ENCODE peak calls at places on chromosomes 16 and 17, in four cellular contexts. Q is lower lobe of right lung, N is nephron progenitor cell, O is A673. D is an unnamed sample.

GRCh38 chr16:21663889-21664647 is at the start of gene OTOA:
- DNase-seq in Q (no peak), N (peak; percentile 34), O (no peak), D (no peak)

GRCh38 chr17:40121886-40122465 is at the start of gene MSL1:
- DNase-seq in O (peak; percentile 71), Q (peak; percentile 91), N (peak; percentile 92), D (peak; percentile 90)

GRCh38 chr16:84638195-84638806 is 10.0 kb upstream of the KLHL36 start:
- DNase-seq in Q (no peak), O (no peak), N (peak; percentile 47), D (no peak)

GRCh38 chr17:39027037-39027436 is 59.8 kb upstream of the FBXO47 start:
- DNase-seq in Q (peak; percentile 81), N (peak; percentile 58), O (peak; percentile 23), D (peak; percentile 75)

GRCh38 chr16:71937868-71938510 is 42.7 kb downstream of the IST1 start:
- DNase-seq in Q (no peak), N (no peak), O (no peak), D (no peak)

GRCh38 chr17:75684924-75685323 is 17.8 kb downstream of the SAP30BP start:
- DNase-seq in O (no peak), N (no peak), Q (peak; percentile 61), D (peak; percentile 64)

GRCh38 chr17:7755095-7755890 is 37.7 kb downstream of the DNAH2 start:
- DNase-seq in Q (no peak), O (no peak), N (no peak), D (peak; percentile 41)

GRCh38 chr17:30380643-30381419 is 2.1 kb downstream of the CPD start:
- DNase-seq in O (no peak), Q (no peak), N (no peak), D (no peak)

GRCh38 chr17:6981426-6981825 is 14.4 kb upstream of the ALOX12 start:
- DNase-seq in N (no peak), O (no peak), Q (no peak), D (no peak)

GRCh38 chr16:89431158-89431584 is 59.2 kb downstream of the ANKRD11 start:
- DNase-seq in N (no peak), O (no peak), Q (no peak), D (peak; percentile 74)

GRCh38 chr17:77893144-77894044 is 65.1 kb upstream of the TNRC6C start:
- DNase-seq in N (no peak), O (no peak), Q (no peak), D (no peak)

GRCh38 chr17:16301963-16302855 is 51.1 kb downstream of the CENPV start:
- DNase-seq in N (no peak), Q (no peak), O (no peak), D (no peak)

GRCh38 chr17:58416396-58416795 is 938 bp downstream of the RNF43 start:
- DNase-seq in O (no peak), N (no peak), Q (no peak), D (no peak)

GRCh38 chr17:58416937-58417299 is 416 bp downstream of the RNF43 start:
- DNase-seq in O (no peak), N (peak; percentile 6), Q (no peak), D (no peak)

GRCh38 chr17:58414596-58414997 is 2.7 kb downstream of the RNF43 start:
- DNase-seq in Q (no peak), N (no peak), O (no peak), D (no peak)

GRCh38 chr17:58413684-58414083 is 3.6 kb downstream of the RNF43 start:
- DNase-seq in O (no peak), Q (no peak), N (no peak), D (no peak)

DNA sequence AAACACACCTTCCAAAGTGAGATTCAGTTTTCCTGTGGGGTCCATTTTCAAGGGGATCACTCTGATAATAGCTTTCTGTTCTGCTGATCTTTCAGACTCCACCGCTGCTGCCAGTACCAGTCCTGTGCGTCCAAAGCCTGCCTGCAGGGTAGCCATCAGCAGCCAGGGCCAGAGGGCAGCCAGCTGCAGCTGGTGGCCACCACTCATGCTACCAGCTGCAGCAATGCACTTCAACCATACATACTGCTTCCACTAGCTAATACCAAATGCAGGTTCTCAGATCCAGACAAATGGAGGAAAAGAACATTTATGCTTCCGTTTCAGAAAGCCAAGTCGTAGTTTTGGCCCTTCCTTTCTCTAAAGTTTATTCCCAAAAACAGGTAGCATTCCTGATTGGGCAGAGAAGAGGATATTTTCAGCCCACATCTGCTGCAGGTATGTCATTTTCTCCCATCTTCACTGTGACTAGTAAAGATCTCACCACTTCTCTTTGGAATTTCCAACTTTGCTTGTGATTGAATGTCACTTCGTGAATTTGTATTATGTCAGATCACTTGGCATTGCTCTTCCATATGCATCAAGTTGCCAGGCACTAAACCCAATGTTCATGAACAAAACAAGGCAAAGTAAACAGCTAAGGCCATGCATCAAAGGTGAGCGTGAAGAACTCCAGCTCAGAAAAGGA is 1.8 kb downstream of the RNF43 start:
- DNase-seq in N (peak; percentile 51), O (no peak), Q (peak; percentile 54), D (peak; percentile 49)
- TF ChIP-seq CTCF in N (no peak), O (no peak), Q (no peak), D (no peak)

GRCh38 chr16:67979955-67980678 is at the start of gene DPEP3:
- DNase-seq in Q (no peak), N (no peak), O (no peak), D (no peak)
- TF ChIP-seq CTCF in Q (peak; percentile 9), N (no peak), O (peak; percentile 38), D (no peak)

DNA sequence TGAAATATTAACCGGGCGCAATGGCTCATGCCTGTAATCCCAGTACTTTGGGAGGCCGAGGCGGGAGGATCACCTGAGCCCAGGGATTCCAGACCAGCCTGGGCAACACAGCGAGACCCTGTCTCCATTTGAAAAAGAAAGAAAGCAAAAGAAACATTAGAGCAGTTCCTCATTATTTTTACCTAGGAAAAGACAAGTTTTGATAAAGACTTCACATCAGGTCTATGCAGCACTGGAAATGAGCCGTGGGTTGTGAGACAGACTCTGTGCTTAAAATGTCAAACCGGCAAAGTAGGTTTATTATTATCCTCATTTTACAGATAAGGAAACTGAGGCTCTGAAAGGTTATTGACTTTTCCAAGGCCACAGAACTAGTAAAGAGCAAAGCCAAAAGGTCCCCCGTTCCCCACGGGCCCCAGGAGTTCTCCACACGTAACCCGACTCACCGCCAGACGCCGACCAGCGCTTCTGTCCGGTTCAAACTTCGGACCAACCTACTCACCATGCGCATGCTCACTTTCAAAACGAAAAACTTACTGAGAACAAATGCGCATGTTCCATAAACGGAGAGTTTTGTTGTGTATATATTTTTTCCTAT is 393 bp downstream of the TUBD1 start:
- DNase-seq in Q (no peak), N (peak; percentile 55), O (no peak), D (peak; percentile 31)
- TF ChIP-seq CTCF in Q (no peak), N (no peak), O (no peak), D (no peak)

GRCh38 chr17:80034977-80035686 is 540 bp downstream of the TBC1D16 start:
- DNase-seq in O (peak; percentile 54), N (peak; percentile 49), Q (peak; percentile 66), D (peak; percentile 38)

GRCh38 chr17:80035687-80035936 is at the start of gene TBC1D16:
- DNase-seq in O (no peak), Q (no peak), N (no peak), D (no peak)

GRCh38 chr17:80033840-80034239 is 1.8 kb downstream of the TBC1D16 start:
- DNase-seq in O (no peak), Q (no peak), N (no peak), D (no peak)

GRCh38 chr17:80035937-80036714 is at the start of gene CCDC40:
- DNase-seq in Q (peak; percentile 92), O (peak; percentile 84), N (peak; percentile 83), D (peak; percentile 88)

GRCh38 chr17:80034654-80034976 is 1.1 kb downstream of the TBC1D16 start:
- DNase-seq in Q (no peak), O (no peak), N (no peak), D (no peak)
- TF ChIP-seq CTCF in Q (no peak), O (no peak), N (no peak), D (no peak)

GRCh38 chr16:3001316-3001715 is 11.4 kb upstream of the CLDN9 start:
- DNase-seq in O (no peak), Q (no peak), N (no peak), D (no peak)
- TF ChIP-seq CTCF in O (no peak), Q (no peak), N (no peak), D (no peak)

GRCh38 chr17:42774066-42774750 is 959 bp downstream of the VPS25 start:
- DNase-seq in N (no peak), Q (no peak), O (no peak), D (no peak)

GRCh38 chr17:42773290-42774035 is at the start of gene VPS25:
- DNase-seq in Q (peak; percentile 83), N (peak; percentile 73), O (peak; percentile 81), D (peak; percentile 86)

GRCh38 chr17:42778570-42778969 is 1.8 kb upstream of the WNK4 start:
- DNase-seq in N (no peak), O (no peak), Q (no peak), D (no peak)

GRCh38 chr17:42772945-42773289 is 332 bp upstream of the VPS25 start:
- DNase-seq in Q (no peak), O (no peak), N (no peak), D (no peak)

GRCh38 chr17:42775534-42776098 is 2.4 kb downstream of the VPS25 start:
- DNase-seq in O (no peak), Q (no peak), N (no peak), D (no peak)
- TF ChIP-seq CTCF in O (no peak), Q (no peak), N (no peak), D (no peak)

DNA sequence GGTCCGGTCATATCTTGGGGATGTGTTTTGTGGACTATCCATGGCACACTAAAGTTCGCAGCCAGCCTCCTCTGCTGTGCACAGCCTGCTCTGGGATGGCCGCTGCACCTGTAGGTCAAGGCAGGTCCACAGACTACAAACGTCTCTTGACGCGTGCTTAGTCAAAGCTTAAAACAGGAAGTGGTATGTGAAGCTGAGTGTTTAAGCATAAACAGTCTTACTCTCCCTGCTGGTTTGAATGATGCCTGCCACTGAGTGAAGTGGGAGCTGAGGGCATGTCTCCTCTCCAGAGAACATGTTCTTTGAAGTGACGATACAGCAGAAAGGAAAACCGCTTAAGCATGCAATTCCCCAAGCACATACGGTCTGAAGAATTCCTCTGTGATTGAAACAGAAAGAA is 365.6 kb downstream of the SLC39A11 start:
- DNase-seq in O (no peak), N (no peak), Q (no peak), D (no peak)
- TF ChIP-seq CTCF in O (no peak), N (no peak), Q (no peak), D (no peak)

D was measured in colonic mucosa.